ENCODE peak calls at places on chromosomes 12 and 14, in four cellular contexts. F is WTC11, G is HepG2, S is GM12878. Z is an unnamed sample.

GRCh38 chr12:27644446-27644845 is 51.8 kb upstream of the REP15 start:
- DNase-seq in F (no peak), S (no peak), G (no peak), Z (no peak)

GRCh38 chr14:20551606-20552005 is 9.2 kb downstream of the RNASE9 start:
- DNase-seq in F (no peak), G (no peak), S (no peak), Z (no peak)

GRCh38 chr12:57614948-57615500 is 3.8 kb downstream of the ARHGEF25 start:
- DNase-seq in G (no peak), F (no peak), S (no peak), Z (no peak)

GRCh38 chr12:83615152-83615551 is 928.4 kb downstream of the TMTC2 start:
- DNase-seq in F (no peak), S (no peak), G (no peak), Z (no peak)

GRCh38 chr14:58535084-58535483 is 102.7 kb upstream of the DACT1 start:
- DNase-seq in S (no peak), F (no peak), G (no peak), Z (no peak)

GRCh38 chr14:61355892-61356325 is 34.5 kb downstream of the PRKCH start:
- DNase-seq in G (peak; percentile 1), F (peak; percentile 36), S (no peak), Z (no peak)

GRCh38 chr12:3308063-3308462 is 182.9 kb upstream of the PRMT8 start:
- DNase-seq in S (no peak), F (no peak), G (no peak), Z (no peak)

GRCh38 chr14:50717826-50718225 is 49.7 kb upstream of the SAV1 start:
- DNase-seq in F (no peak), S (no peak), G (no peak), Z (no peak)

GRCh38 chr12:116320839-116321238 is 43.3 kb upstream of the MED13L start:
- DNase-seq in F (no peak), S (no peak), G (no peak), Z (no peak)

GRCh38 chr12:53184828-53185227 is 4.1 kb upstream of the CSAD start:
- DNase-seq in F (no peak), S (no peak), G (no peak), Z (no peak)

GRCh38 chr12:9673404-9674225 is 4.1 kb downstream of the CLEC2D start:
- DNase-seq in S (no peak), F (peak; percentile 32), G (peak; percentile 14), Z (peak; percentile 64)

GRCh38 chr12:121905746-121906145 is 12.6 kb upstream of the CFAP251 start:
- DNase-seq in F (no peak), G (no peak), S (no peak), Z (no peak)

GRCh38 chr12:50542448-50542847 is 37.7 kb downstream of the DIP2B start:
- DNase-seq in F (no peak), S (no peak), G (no peak), Z (no peak)

GRCh38 chr12:89695830-89696229 is 12.8 kb downstream of the ATP2B1 start:
- DNase-seq in G (no peak), F (no peak), S (no peak), Z (no peak)

GRCh38 chr12:25977047-25977446 is 18.6 kb downstream of the RASSF8 start:
- DNase-seq in F (no peak), G (no peak), S (no peak), Z (no peak)

GRCh38 chr12:57552692-57553321 is 3.0 kb downstream of the KIF5A start:
- DNase-seq in G (no peak), F (no peak), S (no peak), Z (peak; percentile 28)

GRCh38 chr14:68785817-68786490 is 6.9 kb downstream of the ZFP36L1 start:
- DNase-seq in S (no peak), F (no peak), G (no peak), Z (no peak)

GRCh38 chr12:120229071-120229582 is 28.2 kb upstream of the RPLP0 start:
- DNase-seq in F (peak; percentile 41), G (peak; percentile 67), S (no peak), Z (peak; percentile 92)

GRCh38 chr12:77999074-77999715 is 168.5 kb downstream of the NAV3 start:
- DNase-seq in S (no peak), G (no peak), F (no peak), Z (no peak)

GRCh38 chr12:62552906-62553556 is 86.4 kb downstream of the MON2 start:
- DNase-seq in F (no peak), S (no peak), G (no peak), Z (no peak)

GRCh38 chr14:77707355-77707723 is 484 bp downstream of the ALKBH1 start:
- DNase-seq in S (no peak), G (peak; percentile 14), F (no peak), Z (peak; percentile 31)

GRCh38 chr12:56020437-56021189 is at the start of gene IKZF4:
- DNase-seq in S (no peak), F (peak; percentile 72), G (no peak), Z (peak; percentile 85)

GRCh38 chr12:32089156-32089950 is 17.3 kb upstream of the BICD1 start:
- DNase-seq in F (no peak), S (no peak), G (no peak), Z (no peak)

GRCh38 chr12:108302471-108303311 is 36.4 kb downstream of the CMKLR1 start:
- DNase-seq in S (no peak), F (peak; percentile 57), G (peak; percentile 84), Z (no peak)

GRCh38 chr12:16076553-16076952 is 165.4 kb downstream of the DERA start:
- DNase-seq in F (no peak), G (peak; percentile 44), S (no peak), Z (no peak)

GRCh38 chr14:37329189-37330001 is 131.7 kb downstream of the MIPOL1 start:
- DNase-seq in G (peak; percentile 92), F (no peak), S (no peak), Z (no peak)

GRCh38 chr14:94548999-94549985 is 11.9 kb upstream of the SERPINA4 start:
- DNase-seq in G (peak; percentile 56), F (peak; percentile 92), S (no peak), Z (peak; percentile 65)

DNA sequence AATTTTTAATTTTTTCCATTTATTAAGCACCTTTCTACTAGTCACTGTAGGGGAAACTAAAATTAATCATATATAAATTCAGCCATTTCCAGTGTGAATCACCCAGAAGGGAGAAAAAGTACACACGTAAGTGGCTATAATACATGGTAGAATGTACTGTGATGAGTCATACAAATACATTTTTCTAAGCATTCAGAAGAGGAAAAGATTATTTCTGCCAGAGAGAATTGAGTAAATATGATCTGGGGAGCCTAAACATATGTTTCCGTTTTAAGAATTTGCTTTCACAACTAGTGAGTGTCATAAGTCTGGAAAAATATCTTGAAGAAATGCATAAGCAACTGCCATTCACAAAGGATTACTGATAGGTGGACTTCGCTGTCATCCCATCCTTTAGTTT is 102.8 kb downstream of the TGFB3 start:
- DNase-seq in F (no peak), G (no peak), S (no peak), Z (no peak)
- TF ChIP-seq TCF7 in F (no peak), G (no peak), S (no peak), Z (no peak)

DNA sequence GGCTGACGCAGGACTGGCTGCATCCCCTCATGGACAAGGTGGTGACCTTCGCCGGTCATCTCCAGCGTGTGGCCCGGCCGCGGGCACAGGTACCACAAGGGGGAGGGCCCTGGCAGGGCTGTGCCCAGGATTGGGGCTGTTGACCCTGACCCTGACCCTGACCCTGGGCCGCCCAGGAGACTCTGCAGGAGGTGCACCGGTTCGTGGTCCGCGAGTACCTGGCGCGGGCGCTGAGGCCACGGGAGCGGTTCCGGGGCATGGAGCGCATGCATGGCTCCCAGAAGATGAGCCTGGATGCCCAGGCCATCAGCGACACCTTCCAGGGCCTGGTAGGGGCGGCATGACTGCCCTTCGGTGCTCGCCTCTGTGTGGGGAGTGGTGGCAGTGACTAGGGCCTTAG is 12.9 kb downstream of the EXOC3L4 start:
- DNase-seq in G (no peak), S (no peak), F (no peak), Z (no peak)
- TF ChIP-seq TCF7 in G (no peak), S (no peak), F (no peak), Z (no peak)

DNA sequence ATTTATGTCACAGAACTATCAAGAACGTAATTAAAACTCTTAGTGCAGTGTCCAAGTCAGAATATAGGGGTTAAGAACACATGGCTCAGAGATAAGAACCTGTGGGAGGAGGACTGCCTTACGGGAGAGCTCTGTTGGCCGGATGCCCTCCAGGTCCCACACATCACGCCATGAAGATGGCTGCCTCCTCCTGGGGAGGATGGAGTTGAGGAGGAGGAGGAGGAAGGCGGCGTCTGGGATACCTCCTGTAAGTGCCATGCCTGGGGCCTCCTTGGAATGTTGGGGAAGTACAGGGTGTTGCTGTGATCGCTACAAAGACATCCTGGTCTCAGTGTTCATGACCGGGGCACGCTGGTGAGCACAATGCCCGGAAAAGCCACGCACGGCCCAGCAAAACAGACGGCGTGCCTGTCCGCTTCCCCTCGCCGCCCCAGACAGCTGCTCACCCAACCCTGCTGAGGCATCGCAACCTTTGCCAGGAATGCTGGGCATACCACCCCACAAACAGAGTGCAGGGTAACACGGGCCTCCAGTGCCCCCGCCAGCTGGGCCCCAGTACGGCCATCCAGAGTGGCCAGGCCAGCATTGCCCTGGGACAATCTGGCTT is 28.7 kb upstream of the CD9 start:
- DNase-seq in S (no peak), F (no peak), G (no peak), Z (peak; percentile 57)
- TF ChIP-seq TCF7 in S (no peak), F (no peak), G (no peak), Z (no peak)

DNA sequence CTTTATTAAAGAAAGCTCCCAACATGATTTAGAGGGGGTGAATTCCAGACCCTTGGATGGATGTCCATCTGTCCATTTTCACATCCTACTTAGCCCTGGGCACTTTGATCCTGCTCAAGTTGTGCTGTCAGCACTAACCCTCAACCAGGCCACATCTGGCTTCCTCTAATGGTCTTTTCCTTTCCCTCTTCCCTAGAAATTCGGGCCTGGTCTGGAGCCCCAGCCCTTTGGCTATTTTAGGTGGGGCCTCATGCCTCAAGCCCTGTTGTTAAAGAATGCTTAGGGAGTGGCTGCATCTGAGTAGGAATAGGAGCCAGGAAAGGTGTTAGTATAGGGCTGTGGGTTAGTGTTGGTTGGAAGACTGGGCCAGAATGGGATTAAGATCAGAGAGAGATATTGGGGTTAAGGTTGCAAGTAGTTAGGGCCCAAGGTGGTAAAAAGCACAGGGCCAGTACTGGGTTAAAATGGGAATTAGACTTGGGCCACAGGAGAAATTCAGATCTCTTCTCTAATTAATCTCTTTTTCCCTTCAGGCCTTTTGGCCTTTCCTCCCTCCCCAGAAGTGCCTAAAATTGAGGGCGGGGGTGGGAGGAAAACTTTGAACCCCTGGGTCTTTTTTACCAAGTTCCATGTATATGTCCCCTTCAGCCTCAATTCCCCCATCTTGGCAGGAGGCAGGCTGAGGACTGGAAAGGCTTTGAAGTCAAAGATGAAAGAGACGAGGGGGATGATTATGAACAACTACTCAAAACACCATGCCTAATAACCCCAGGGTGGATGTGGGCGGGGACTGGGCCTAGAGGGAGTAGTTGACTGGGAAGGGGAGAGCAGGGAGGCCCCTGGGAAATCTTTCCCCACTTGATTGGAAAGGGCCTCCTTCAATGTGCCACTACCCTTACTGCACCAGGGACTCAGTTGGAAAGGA is 3.9 kb upstream of the ZNF385A start:
- DNase-seq in F (no peak), S (no peak), G (no peak), Z (peak; percentile 66)
- TF ChIP-seq TCF7 in F (no peak), S (no peak), G (no peak), Z (no peak)

GRCh38 chr14:92386637-92387036 is 63.7 kb downstream of the SLC24A4 start:
- DNase-seq in S (no peak), G (peak; percentile 77), F (no peak), Z (no peak)
- TF ChIP-seq TCF7 in S (no peak), G (no peak), F (no peak), Z (no peak)

GRCh38 chr12:21975293-21975692 is 34.1 kb upstream of the ABCC9 start:
- DNase-seq in S (no peak), F (no peak), G (no peak), Z (no peak)
- TF ChIP-seq TCF7 in S (no peak), F (no peak), G (no peak), Z (no peak)